ENCODE peak calls at places on chromosomes 6 and 20, in nine cellular contexts. E, N, R, U, O, S, J, Q and D are unnamed samples.
A peak's percentile ranks its signal among the peaks of the same experiment; 100 is the strongest.

GRCh38 chr20:34299925-34300806 is 3.0 kb downstream of the AHCY start:
- DNase-seq in E (peak; percentile 7), N (no peak), R (no peak), U (no peak), O (no peak), S (no peak), J (no peak), Q (no peak), D (no peak)

GRCh38 chr6:36197739-36198221 is 1.2 kb downstream of the BRPF3 start:
- DNase-seq in E (peak; percentile 2), N (no peak), R (no peak), U (peak; percentile 65), O (no peak), S (no peak), J (no peak), Q (peak; percentile 22), D (peak; percentile 35)

GRCh38 chr20:38604873-38605303 is 3.3 kb downstream of the ARHGAP40 start:
- DNase-seq in E (no peak), N (no peak), R (no peak), U (no peak), O (no peak), S (no peak), J (no peak), Q (peak; percentile 63), D (no peak)

GRCh38 chr20:47224300-47224791 is 132.2 kb downstream of the ZMYND8 start:
- DNase-seq in E (no peak), N (no peak), R (no peak), U (no peak), O (no peak), S (no peak), J (no peak), Q (no peak), D (no peak)

GRCh38 chr20:51731771-51732453 is 36.3 kb downstream of the ATP9A start:
- DNase-seq in E (no peak), N (no peak), R (no peak), U (no peak), O (no peak), S (no peak), J (no peak), Q (no peak), D (no peak)

GRCh38 chr6:127923135-127923534 is 22.3 kb upstream of the THEMIS start:
- DNase-seq in E (no peak), N (no peak), R (no peak), U (no peak), O (no peak), S (no peak), J (no peak), Q (no peak), D (no peak)

GRCh38 chr20:47669489-47669888 is 115.8 kb downstream of the SULF2 start:
- DNase-seq in E (no peak), N (no peak), R (no peak), U (peak; percentile 35), O (no peak), S (no peak), J (no peak), Q (no peak), D (no peak)

GRCh38 chr20:35821807-35822242 is 50.0 kb downstream of the PHF20 start:
- DNase-seq in E (peak; percentile 82), N (no peak), R (no peak), U (no peak), O (no peak), S (peak; percentile 34), J (no peak), Q (no peak), D (no peak)

GRCh38 chr6:157205473-157206358 is 117.6 kb downstream of the TMEM242 start:
- DNase-seq in E (no peak), N (no peak), R (no peak), U (no peak), O (no peak), S (no peak), J (no peak), Q (no peak), D (no peak)

GRCh38 chr20:426564-426963 is 18.5 kb downstream of the RBCK1 start:
- DNase-seq in E (no peak), N (no peak), R (no peak), U (no peak), O (no peak), S (no peak), J (no peak), Q (no peak), D (no peak)

GRCh38 chr20:427849-428657 is 20.0 kb downstream of the RBCK1 start:
- DNase-seq in E (no peak), N (peak; percentile 50), R (no peak), U (peak; percentile 59), O (no peak), S (no peak), J (no peak), Q (no peak), D (no peak)

GRCh38 chr20:430091-430999 is 22.2 kb downstream of the RBCK1 start:
- DNase-seq in E (no peak), N (peak; percentile 51), R (no peak), U (peak; percentile 44), O (no peak), S (no peak), J (no peak), Q (no peak), D (no peak)

GRCh38 chr20:427401-427800 is 19.3 kb downstream of the RBCK1 start:
- DNase-seq in E (no peak), N (peak; percentile 44), R (no peak), U (peak; percentile 34), O (no peak), S (no peak), J (no peak), Q (no peak), D (no peak)

GRCh38 chr20:428658-429200 is 20.6 kb downstream of the RBCK1 start:
- DNase-seq in E (no peak), N (peak; percentile 52), R (no peak), U (peak; percentile 60), O (no peak), S (no peak), J (no peak), Q (no peak), D (no peak)
- TF ChIP-seq CTCF in E (no peak), N (no peak), R (no peak), U (no peak), O (no peak), S (no peak), J (no peak), Q (no peak), D (no peak)

GRCh38 chr6:147222160-147222838 is 18.1 kb downstream of the STXBP5 start:
- DNase-seq in E (peak; percentile 41), N (no peak), R (no peak), U (no peak), O (no peak), S (peak; percentile 22), J (no peak), Q (no peak), D (no peak)
- TF ChIP-seq CTCF in E (peak; percentile 60), N (peak; percentile 34), R (peak; percentile 33), U (peak; percentile 32), O (peak; percentile 18), S (peak; percentile 55), J (no peak), Q (peak; percentile 39), D (peak; percentile 30)

GRCh38 chr6:85864453-85865401 is 222.0 kb upstream of the SYNCRIP start:
- DNase-seq in E (peak; percentile 11), N (no peak), R (no peak), U (no peak), O (no peak), S (no peak), J (no peak), Q (no peak), D (no peak)
- TF ChIP-seq CTCF in E (peak; percentile 19), N (peak; percentile 10), R (no peak), U (peak; percentile 25), O (no peak), S (peak; percentile 25), J (no peak), Q (no peak), D (no peak)

GRCh38 chr6:163841733-163842132 is 427.2 kb downstream of the QKI start:
- DNase-seq in E (no peak), N (no peak), R (no peak), U (no peak), O (no peak), S (no peak), J (no peak), Q (no peak), D (no peak)
- TF ChIP-seq CTCF in E (no peak), N (no peak), R (no peak), U (no peak), O (no peak), S (no peak), J (no peak), Q (no peak), D (no peak)

DNA sequence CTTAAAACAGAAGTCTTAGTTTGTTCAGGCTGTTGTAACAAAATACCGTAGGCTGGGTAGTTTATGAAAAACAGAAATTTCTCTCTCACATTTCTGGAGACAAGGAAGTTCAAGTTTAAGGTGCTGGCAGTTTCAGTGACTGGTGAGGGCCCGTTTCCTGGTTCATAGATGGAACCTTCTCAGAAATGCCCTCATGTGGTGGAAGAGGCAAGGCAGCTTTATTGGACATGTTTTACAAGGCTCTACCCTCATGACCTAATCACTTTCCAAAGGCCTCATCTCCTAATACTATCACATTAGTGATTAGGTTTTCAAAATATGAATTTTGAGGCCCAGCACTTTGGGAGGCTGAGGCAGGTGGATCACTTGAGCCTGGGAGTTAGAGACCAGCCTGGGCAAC is 2.4 kb downstream of the HEBP2 start:
- DNase-seq in E (no peak), N (no peak), R (no peak), U (no peak), O (no peak), S (no peak), J (no peak), Q (no peak), D (no peak)
- TF ChIP-seq CTCF in E (peak; percentile 10), N (no peak), R (no peak), U (no peak), O (no peak), S (peak; percentile 10), J (no peak), Q (no peak), D (no peak)

GRCh38 chr6:26205625-26206574 is 118.7 kb downstream of the HFE start:
- DNase-seq in E (peak; percentile 87), N (no peak), R (no peak), U (no peak), O (no peak), S (no peak), J (no peak), Q (peak; percentile 41), D (no peak)

GRCh38 chr6:26205161-26205624 is 118.0 kb downstream of the HFE start:
- DNase-seq in E (peak; percentile 90), N (peak; percentile 91), R (peak; percentile 67), U (peak; percentile 88), O (no peak), S (peak; percentile 89), J (peak; percentile 61), Q (peak; percentile 87), D (peak; percentile 93)

GRCh38 chr6:26202201-26202611 is 115.0 kb downstream of the HFE start:
- DNase-seq in E (no peak), N (no peak), R (no peak), U (no peak), O (no peak), S (no peak), J (no peak), Q (no peak), D (no peak)

GRCh38 chr6:26202811-26203583 is 115.8 kb downstream of the HFE start:
- DNase-seq in E (no peak), N (no peak), R (no peak), U (no peak), O (no peak), S (no peak), J (no peak), Q (no peak), D (no peak)

GRCh38 chr6:26204332-26205160 is 117.3 kb downstream of the HFE start:
- DNase-seq in E (peak; percentile 99), N (peak; percentile 97), R (peak; percentile 84), U (peak; percentile 96), O (peak; percentile 81), S (peak; percentile 99), J (peak; percentile 95), Q (peak; percentile 98), D (peak; percentile 91)
- TF ChIP-seq CTCF in E (peak; percentile 49), N (peak; percentile 38), R (no peak), U (peak; percentile 18), O (peak; percentile 23), S (peak; percentile 50), J (no peak), Q (no peak), D (no peak)